ENCODE peak calls at places on chromosomes 16 and 17, in five cellular contexts. R is Calu3, U is ELR, X is NCI-H2107, G is left cardiac atrium. P is an unnamed sample.

GRCh38 chr16:73143681-73144370 is 95.9 kb upstream of the ZFHX3 start:
- DNase-seq in X (no peak), G (no peak), R (no peak), U (peak; percentile 9), P (no peak)

GRCh38 chr16:88524973-88525662 is 45.1 kb upstream of the ZC3H18 start:
- DNase-seq in U (no peak), X (no peak), G (no peak), R (no peak), P (no peak)

GRCh38 chr17:15213381-15214087 is 51.6 kb downstream of the PMP22 start:
- DNase-seq in R (no peak), U (peak; percentile 49), X (no peak), G (no peak), P (no peak)

GRCh38 chr17:66275651-66276050 is 26.8 kb upstream of the PRKCA start:
- DNase-seq in G (no peak), U (peak; percentile 99), X (no peak), R (peak; percentile 73), P (peak; percentile 95)

GRCh38 chr17:45020354-45021138 is 30.9 kb downstream of the DCAKD start:
- DNase-seq in R (peak; percentile 30), G (peak; percentile 60), U (peak; percentile 50), X (no peak), P (no peak)

GRCh38 chr16:27784351-27785306 is 234.7 kb downstream of the KATNIP start:
- DNase-seq in R (no peak), X (no peak), G (no peak), U (no peak), P (no peak)

GRCh38 chr17:17741346-17742023 is 60.2 kb downstream of the RAI1 start:
- DNase-seq in X (no peak), U (no peak), G (no peak), R (no peak), P (no peak)

GRCh38 chr16:56589141-56590039 is at the start of gene MT3:
- DNase-seq in R (no peak), X (peak; percentile 7), G (no peak), U (peak; percentile 45), P (no peak)

GRCh38 chr17:1229354-1229890 is 40.8 kb upstream of the BHLHA9 start:
- DNase-seq in U (peak; percentile 24), X (no peak), G (peak; percentile 78), R (peak; percentile 43), P (no peak)

GRCh38 chr16:87964049-87964448 is 12.8 kb downstream of the BANP start:
- DNase-seq in R (no peak), X (no peak), G (no peak), U (no peak), P (no peak)

GRCh38 chr17:29620271-29620670 is 2.4 kb downstream of the CORO6 start:
- DNase-seq in U (peak; percentile 71), R (no peak), G (no peak), X (no peak), P (peak; percentile 42)

GRCh38 chr17:60036796-60037677 is 41.7 kb downstream of the HEATR6 start:
- DNase-seq in R (peak; percentile 69), X (peak; percentile 76), U (peak; percentile 83), G (peak; percentile 69), P (peak; percentile 44)

GRCh38 chr16:70691223-70692129 is 5.6 kb upstream of the MTSS2 start:
- DNase-seq in R (no peak), G (peak; percentile 89), U (peak; percentile 60), X (no peak), P (no peak)

GRCh38 chr17:63984206-63984605 is 11.5 kb upstream of the SCN4A start:
- DNase-seq in G (no peak), X (no peak), U (no peak), R (no peak), P (no peak)

GRCh38 chr16:30418350-30419181 is 11.2 kb downstream of the ZNF771 start:
- DNase-seq in U (no peak), G (no peak), X (no peak), R (no peak), P (peak; percentile 42)

GRCh38 chr17:39461911-39462641 is 790 bp downstream of the CDK12 start:
- DNase-seq in X (no peak), R (peak; percentile 98), G (peak; percentile 69), U (peak; percentile 39), P (peak; percentile 46)

GRCh38 chr17:19263621-19264010 is 26.4 kb downstream of the EPN2 start:
- DNase-seq in G (no peak), R (no peak), X (no peak), U (peak; percentile 76), P (peak; percentile 38)

GRCh38 chr17:16459850-16460550 is 32.0 kb downstream of the LRRC75A start:
- DNase-seq in U (no peak), G (no peak), R (no peak), X (no peak), P (no peak)

GRCh38 chr17:8326591-8327583 is 12.8 kb upstream of the ODF4 start:
- DNase-seq in U (peak; percentile 32), G (peak; percentile 62), R (no peak), X (no peak), P (no peak)

GRCh38 chr17:50641339-50641725 is 6.7 kb downstream of the ABCC3 start:
- DNase-seq in G (no peak), R (no peak), U (no peak), X (no peak), P (no peak)

GRCh38 chr17:60139438-60140285 is 10.1 kb upstream of the CA4 start:
- DNase-seq in G (peak; percentile 82), U (peak; percentile 74), X (no peak), R (no peak), P (peak; percentile 52)

GRCh38 chr16:89402962-89403361 is 87.4 kb downstream of the ANKRD11 start:
- DNase-seq in X (no peak), U (peak; percentile 39), G (no peak), R (no peak), P (no peak)

GRCh38 chr17:70405492-70406220 is 236.3 kb downstream of the KCNJ2 start:
- DNase-seq in R (no peak), X (no peak), G (no peak), U (peak; percentile 98), P (peak; percentile 97)

GRCh38 chr17:2852211-2852610 is 56.0 kb downstream of the RAP1GAP2 start:
- DNase-seq in R (no peak), X (no peak), U (no peak), G (no peak), P (no peak)

GRCh38 chr16:80346160-80346632 is 194.6 kb upstream of the DYNLRB2 start:
- DNase-seq in R (no peak), U (no peak), X (no peak), G (no peak), P (no peak)

GRCh38 chr16:53378138-53378537 is 56.1 kb upstream of the RBL2 start:
- DNase-seq in R (no peak), X (no peak), U (no peak), G (no peak), P (no peak)